ENCODE peak calls at places on chromosomes 4 and X, in seven cellular contexts. D, H, F, V, S, L and X are unnamed samples.

GRCh38 chr4:153222790-153223417 is 18.7 kb downstream of the TRIM2 start:
- DNase-seq in L (no peak), V (no peak), H (no peak), D (no peak), F (no peak), S (peak), X (no peak)

GRCh38 chrX:100615015-100615414 is 21.6 kb downstream of the TSPAN6 start:
- DNase-seq in V (no peak), L (peak), H (peak), D (peak), S (peak), F (no peak), X (peak)

GRCh38 chr4:76105652-76106051 is 31.1 kb downstream of the ART3 start:
- DNase-seq in S (no peak), H (no peak), V (no peak), D (no peak), F (no peak), L (no peak), X (no peak)

GRCh38 chr4:176034498-176034897 is 31.1 kb upstream of the WDR17 start:
- DNase-seq in S (peak), L (peak), F (no peak), D (no peak), H (no peak), V (no peak), X (peak)

GRCh38 chr4:7281316-7282093 is 89.2 kb downstream of the SORCS2 start:
- DNase-seq in D (no peak), S (no peak), L (no peak), V (no peak), H (no peak), F (no peak), X (no peak)

GRCh38 chr4:5753766-5754528 is 42.9 kb downstream of the EVC start:
- DNase-seq in H (no peak), V (no peak), F (no peak), D (no peak), L (peak), S (no peak), X (no peak)

GRCh38 chr4:10611673-10612072 is 72.9 kb downstream of the CLNK start:
- DNase-seq in H (no peak), L (peak), D (no peak), S (no peak), V (no peak), F (no peak), X (no peak)

GRCh38 chr4:99885063-99885664 is 9.1 kb downstream of the LAMTOR3 start:
- DNase-seq in F (peak), L (peak), S (peak), D (peak), V (no peak), H (no peak), X (no peak)

DNA sequence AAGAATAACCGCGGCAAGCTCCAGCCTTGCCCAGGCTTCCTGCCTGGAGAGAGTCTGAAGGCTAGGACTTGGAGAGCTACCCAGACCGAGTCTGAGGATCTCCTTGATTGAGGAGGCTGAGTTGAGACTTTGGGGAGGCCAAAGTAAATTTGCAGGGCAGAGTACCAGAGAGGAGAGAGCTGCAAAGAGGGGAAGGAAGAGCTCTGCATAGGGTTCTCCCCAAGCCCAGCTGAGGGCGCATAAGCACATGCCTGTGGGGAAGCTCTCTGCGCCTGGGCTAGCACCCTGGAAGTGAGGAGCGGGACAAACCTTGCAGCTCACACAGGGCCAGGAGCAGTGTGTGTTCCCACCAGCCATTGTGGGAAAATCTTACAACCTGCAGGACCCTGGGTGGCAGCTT is 56.1 kb downstream of the FAM193A start:
- DNase-seq in S (no peak), D (no peak), F (no peak), H (no peak), V (no peak), L (no peak), X (no peak)
- TF ChIP-seq YY1 in S (no peak), D (no peak), F (no peak), H (no peak), V (no peak), L (no peak), X (no peak)

DNA sequence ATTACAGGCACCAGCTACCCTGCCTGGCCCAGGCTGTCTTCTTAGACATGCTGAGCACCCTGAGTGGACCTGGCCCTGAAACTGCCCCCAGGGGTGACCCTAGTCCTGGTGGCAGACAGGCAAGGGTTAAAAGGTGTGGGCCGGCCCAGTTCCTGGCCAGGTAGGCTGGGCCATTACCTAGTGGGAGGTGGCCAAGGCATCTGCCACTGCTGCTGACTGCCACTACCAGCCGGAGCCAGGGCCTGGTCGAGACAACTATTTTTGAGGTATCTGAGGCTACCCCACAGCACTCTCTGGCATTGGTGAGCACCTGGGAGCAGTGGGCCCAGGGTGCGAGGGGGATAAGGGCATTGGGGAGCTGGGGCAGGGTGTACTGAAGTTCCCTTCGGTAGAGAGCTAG is at the start of gene CCDC120:
- DNase-seq in F (no peak), H (no peak), V (no peak), D (no peak), L (no peak), S (no peak), X (no peak)
- H3K4me3 ChIP-seq in F (no peak), H (no peak), V (peak), D (peak), L (peak), S (no peak), X (peak)

DNA sequence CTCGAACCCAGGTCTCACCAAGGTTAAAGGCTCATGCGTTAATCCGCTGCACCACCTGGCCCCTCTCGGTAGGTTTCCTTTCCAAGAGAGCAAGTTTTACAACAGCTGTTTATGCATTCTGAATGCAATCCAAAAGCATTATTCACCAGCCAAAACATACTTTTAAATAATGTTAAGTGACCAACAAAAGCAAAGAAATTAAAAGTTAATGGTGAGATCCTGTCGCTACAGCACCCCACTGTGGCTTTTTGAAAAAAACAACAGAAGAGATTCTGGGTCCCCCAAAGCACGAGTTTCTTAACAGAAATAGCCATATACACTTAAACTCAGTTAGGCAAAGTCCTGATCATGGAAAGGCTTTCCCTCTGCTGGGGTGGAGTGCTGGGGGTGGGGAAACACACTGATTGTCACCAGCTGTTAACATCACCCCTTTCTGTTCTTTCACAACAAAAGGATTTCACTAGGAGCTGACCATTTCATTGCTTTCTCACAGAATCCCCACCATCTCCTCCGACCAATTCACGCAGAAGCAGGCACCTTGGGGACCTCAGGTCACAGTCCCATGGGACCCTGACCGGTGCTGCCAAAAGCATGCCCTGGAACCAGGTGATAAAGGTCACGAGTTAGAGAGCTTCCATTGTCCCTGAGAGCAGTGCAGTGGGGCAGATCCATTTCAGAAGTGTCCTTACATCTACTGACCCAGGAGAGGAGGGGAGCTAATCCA is 51.2 kb downstream of the ZNF827 start:
- DNase-seq in H (no peak), V (peak), D (no peak), S (no peak), L (no peak), F (no peak), X (no peak)
- TF ChIP-seq YY1 in H (no peak), V (no peak), D (no peak), S (no peak), L (no peak), F (no peak), X (no peak)

DNA sequence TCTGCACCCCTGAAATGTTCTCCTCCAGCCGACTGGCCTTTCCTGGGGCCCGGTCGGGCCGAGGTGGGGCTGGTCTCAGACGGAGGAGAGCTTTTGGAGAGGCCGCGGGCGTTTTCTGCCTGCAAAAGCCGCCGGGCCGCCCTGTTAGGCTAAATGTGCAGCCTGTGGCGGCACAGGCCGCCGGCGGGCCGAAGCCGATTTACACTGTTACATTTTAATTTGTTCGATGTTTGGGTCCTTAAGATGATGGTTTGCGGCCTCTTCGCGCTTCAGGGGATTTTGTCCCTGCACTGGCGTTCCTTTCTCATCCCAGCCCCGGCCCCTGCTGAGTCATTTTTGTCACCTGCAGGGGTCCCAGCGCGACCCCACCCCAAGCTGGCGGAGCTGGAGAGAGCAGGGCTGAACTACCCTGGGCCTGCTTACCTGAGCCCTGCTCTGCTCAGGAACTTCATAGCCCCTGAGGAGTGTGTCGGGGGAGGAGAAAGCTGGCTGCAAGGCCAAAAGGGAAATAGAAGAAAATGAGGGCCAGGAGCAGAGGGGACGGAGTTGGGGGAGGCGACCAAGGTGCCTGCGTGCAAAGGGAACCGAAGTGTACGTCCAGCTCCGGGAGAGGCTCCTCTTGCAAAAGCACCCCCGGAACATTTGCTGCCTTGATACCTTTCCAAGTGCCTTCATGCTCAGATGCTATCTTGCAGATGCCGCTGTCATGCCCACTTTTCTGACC is 861 bp upstream of the RBBP7 start:
- DNase-seq in V (no peak), H (no peak), S (peak), D (no peak), F (no peak), L (no peak), X (peak)
- H3K4me3 ChIP-seq in V (peak), H (peak), S (peak), D (peak), F (peak), L (peak), X (peak)